ENCODE peak calls at places on chromosomes 5 and 9, in five cellular contexts. T is sigmoid colon, V is IMR-90, X is endothelial cell of umbilical vein, Y is body of pancreas. O is an unnamed sample.

GRCh38 chr5:66864240-66864884 is 268.2 kb downstream of the MAST4 start:
- DNase-seq in T (no peak), V (peak; percentile 47), X (peak; percentile 86), Y (peak; percentile 13), O (peak; percentile 42)

GRCh38 chr5:177309351-177310191 is 2.1 kb downstream of the MXD3 start:
- DNase-seq in T (peak; percentile 83), V (peak; percentile 65), X (peak; percentile 73), Y (peak; percentile 69), O (peak; percentile 86)

GRCh38 chr9:115969096-115969495 is 184.5 kb upstream of the PAPPA start:
- DNase-seq in T (no peak), V (no peak), X (no peak), Y (no peak), O (no peak)

GRCh38 chr5:36173426-36173825 is 21.5 kb downstream of the SKP2 start:
- DNase-seq in T (no peak), V (no peak), X (no peak), Y (no peak), O (no peak)

GRCh38 chr9:133788819-133789733 is 50.9 kb upstream of the SARDH start:
- DNase-seq in T (no peak), V (no peak), X (peak; percentile 77), Y (no peak), O (no peak)

GRCh38 chr5:14039063-14039462 is 94.6 kb upstream of the DNAH5 start:
- DNase-seq in T (no peak), V (peak; percentile 51), X (peak; percentile 80), Y (no peak), O (no peak)

GRCh38 chr9:133732351-133733073 is 5.6 kb downstream of the SARDH start:
- DNase-seq in T (peak; percentile 51), V (no peak), X (no peak), Y (peak; percentile 6), O (no peak)

GRCh38 chr5:31771045-31771444 is 132.1 kb downstream of the PDZD2 start:
- DNase-seq in T (no peak), V (no peak), X (no peak), Y (no peak), O (no peak)

GRCh38 chr5:173963107-173963506 is 25.9 kb upstream of the C5orf47 start:
- DNase-seq in T (no peak), V (peak; percentile 75), X (no peak), Y (no peak), O (no peak)

GRCh38 chr5:168578006-168578405 is 1.2 kb downstream of the PANK3 start:
- DNase-seq in T (no peak), V (peak; percentile 37), X (peak; percentile 28), Y (no peak), O (peak; percentile 55)

GRCh38 chr5:156396063-156396829 is 69.3 kb downstream of the SGCD start:
- DNase-seq in T (no peak), V (peak; percentile 27), X (no peak), Y (no peak), O (no peak)

GRCh38 chr9:113652355-113653152 is 189.0 kb downstream of the RGS3 start:
- DNase-seq in T (peak; percentile 36), V (no peak), X (no peak), Y (no peak), O (no peak)

GRCh38 chr9:13480688-13481087 is 201.2 kb upstream of the MPDZ start:
- DNase-seq in T (no peak), V (no peak), X (no peak), Y (no peak), O (no peak)

GRCh38 chr5:95403996-95404395 is 12.8 kb downstream of the FAM81B start:
- DNase-seq in T (no peak), V (no peak), X (no peak), Y (no peak), O (no peak)

GRCh38 chr9:73006986-73007385 is 54.1 kb upstream of the ALDH1A1 start:
- DNase-seq in T (no peak), V (no peak), X (peak; percentile 50), Y (no peak), O (no peak)

GRCh38 chr9:77981907-77982306 is 49.7 kb downstream of the GNAQ start:
- DNase-seq in T (no peak), V (no peak), X (no peak), Y (no peak), O (no peak)

GRCh38 chr5:74016373-74016772 is 390.4 kb downstream of the ARHGEF28 start:
- DNase-seq in T (no peak), V (no peak), X (no peak), Y (no peak), O (peak; percentile 7)

GRCh38 chr9:87673446-87674109 is 52.3 kb upstream of the CTSL start:
- DNase-seq in T (no peak), V (no peak), X (no peak), Y (peak; percentile 64), O (peak; percentile 29)

GRCh38 chr9:123418052-123418430 is 62.0 kb downstream of the CRB2 start:
- DNase-seq in T (peak; percentile 48), V (no peak), X (no peak), Y (no peak), O (no peak)

GRCh38 chr5:176133289-176133870 is 104.8 kb upstream of the SIMC1 start:
- DNase-seq in T (no peak), V (no peak), X (no peak), Y (no peak), O (no peak)

GRCh38 chr5:116531635-116532034 is 43.0 kb downstream of the SEMA6A start:
- DNase-seq in T (no peak), V (no peak), X (no peak), Y (no peak), O (no peak)

GRCh38 chr9:129936222-129936621 is 101.0 kb downstream of the USP20 start:
- DNase-seq in T (no peak), V (no peak), X (no peak), Y (no peak), O (no peak)

GRCh38 chr5:127757576-127757975 is 54.4 kb downstream of the CCDC192 start:
- DNase-seq in T (no peak), V (peak; percentile 65), X (peak; percentile 83), Y (peak; percentile 46), O (peak; percentile 3)

GRCh38 chr9:23825143-23825531 is 903 bp downstream of the ELAVL2 start:
- DNase-seq in T (no peak), V (no peak), X (no peak), Y (no peak), O (peak; percentile 86)

GRCh38 chr9:12817702-12818101 is 42.9 kb downstream of the LURAP1L start:
- DNase-seq in T (peak; percentile 71), V (peak; percentile 55), X (no peak), Y (peak; percentile 78), O (no peak)

GRCh38 chr5:5353681-5354080 is 68.8 kb upstream of the ICE1 start:
- DNase-seq in T (no peak), V (no peak), X (no peak), Y (no peak), O (no peak)

GRCh38 chr5:43020294-43020711 is 19.8 kb downstream of the ANXA2R start:
- DNase-seq in T (no peak), V (peak; percentile 59), X (no peak), Y (no peak), O (peak; percentile 75)

GRCh38 chr5:160467555-160468418 is 46.1 kb downstream of the PTTG1 start:
- DNase-seq in T (peak; percentile 81), V (peak; percentile 87), X (peak; percentile 89), Y (peak; percentile 83), O (peak; percentile 35)

GRCh38 chr5:81782811-81783210 is 31.9 kb upstream of the SSBP2 start:
- DNase-seq in T (no peak), V (peak; percentile 60), X (no peak), Y (no peak), O (peak; percentile 56)

DNA sequence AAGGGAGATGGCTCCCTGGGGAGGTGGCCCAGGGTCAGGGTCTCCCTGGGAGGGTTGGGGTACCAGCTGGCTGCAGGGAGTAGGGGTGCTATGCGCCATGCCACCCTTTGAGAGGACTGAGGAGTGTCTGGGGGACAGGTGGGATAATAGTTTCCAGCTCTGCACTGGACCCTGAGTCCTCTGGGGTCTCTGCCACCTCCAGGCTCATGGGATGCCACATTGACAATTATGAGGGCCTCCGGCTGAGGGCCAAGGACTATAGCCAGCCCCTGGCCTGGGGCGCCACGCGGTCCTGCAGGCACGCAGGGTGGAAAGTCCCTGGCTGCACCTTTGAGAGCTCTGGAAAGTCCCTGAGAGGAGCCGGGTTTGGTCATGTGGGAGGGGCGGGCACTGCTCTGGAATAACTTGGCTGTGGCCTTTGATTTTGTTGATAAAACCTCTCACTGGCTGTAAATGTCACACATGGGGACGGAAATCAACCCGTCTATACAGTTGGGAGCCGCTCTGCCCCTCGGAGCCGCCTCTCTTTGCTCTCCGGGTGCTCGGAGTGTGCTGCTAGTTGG is 16.0 kb downstream of the TRAF2 start:
- DNase-seq in T (peak; percentile 78), V (peak; percentile 86), X (peak; percentile 66), Y (peak; percentile 89), O (no peak)
- TF ChIP-seq POLR2A in T (peak; percentile 42), V (no peak), X (no peak), Y (peak; percentile 22), O (no peak)

DNA sequence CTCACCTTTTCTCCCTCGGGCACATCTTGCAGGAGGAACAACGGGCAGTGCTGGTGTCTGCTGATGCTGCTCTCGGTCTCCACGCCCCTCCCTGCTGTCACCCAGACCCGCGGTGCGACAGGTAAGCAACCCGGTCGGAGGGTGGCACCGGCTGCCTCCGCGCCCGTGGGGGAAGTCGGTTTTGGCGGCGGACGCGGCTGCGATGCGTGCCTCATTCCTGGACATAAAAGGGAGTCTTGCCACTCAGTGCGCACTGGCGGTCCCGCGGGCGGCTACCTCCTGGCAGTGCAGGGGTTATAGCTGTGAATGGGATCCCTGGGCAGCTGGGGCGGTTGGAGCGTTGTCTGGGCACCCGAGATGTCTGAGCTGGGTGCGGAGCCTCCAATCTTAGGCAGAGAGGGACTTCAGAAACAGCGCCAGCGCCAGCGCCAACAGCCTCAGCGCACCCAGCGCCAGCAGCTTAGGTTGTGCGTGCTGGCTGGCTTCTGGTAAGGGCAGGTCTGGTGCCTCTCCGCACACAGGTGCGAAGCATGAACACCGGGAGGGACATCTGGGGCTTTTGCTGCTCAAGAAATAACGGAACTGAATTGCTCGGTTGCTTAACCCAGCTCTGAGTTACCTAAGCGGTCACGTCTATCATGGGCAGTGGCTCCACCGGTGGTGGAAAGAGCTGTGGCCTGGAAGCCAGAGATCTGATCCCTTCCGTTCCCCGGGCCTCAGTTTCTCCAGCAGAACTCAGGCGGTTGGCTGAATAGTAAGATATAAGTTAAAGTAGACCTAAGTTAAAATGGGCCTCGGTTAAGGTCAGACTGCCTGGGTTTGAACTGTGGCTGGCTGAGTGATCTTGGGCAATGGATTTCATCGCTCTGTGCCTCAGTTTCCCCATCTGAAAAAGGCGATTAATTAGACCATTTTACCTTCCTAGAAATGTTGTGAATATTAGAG is 695 bp downstream of the COL15A1 start:
- DNase-seq in T (peak; percentile 80), V (no peak), X (no peak), Y (peak; percentile 64), O (peak; percentile 77)
- TF ChIP-seq POLR2A in T (no peak), V (no peak), X (no peak), Y (no peak), O (no peak)

GRCh38 chr9:91117959-91118651 is 243.6 kb downstream of the AUH start:
- DNase-seq in T (peak; percentile 92), V (peak; percentile 82), X (peak; percentile 32), Y (peak; percentile 78), O (peak; percentile 6)
- TF ChIP-seq POLR2A in T (peak; percentile 34), V (no peak), X (no peak), Y (no peak), O (no peak)

GRCh38 chr5:134525687-134526482 is 415 bp downstream of the JADE2 start:
- DNase-seq in T (peak; percentile 91), V (peak; percentile 83), X (peak; percentile 76), Y (peak; percentile 82), O (peak; percentile 82)

GRCh38 chr5:134526483-134527155 is 1.1 kb downstream of the JADE2 start:
- DNase-seq in T (peak; percentile 91), V (no peak), X (peak; percentile 73), Y (peak; percentile 86), O (peak; percentile 79)

GRCh38 chr5:134524826-134525686 is at the start of gene JADE2:
- DNase-seq in T (peak; percentile 89), V (peak; percentile 68), X (peak; percentile 74), Y (peak; percentile 80), O (peak; percentile 83)

GRCh38 chr5:134523543-134524136 is 1.8 kb upstream of the JADE2 start:
- DNase-seq in T (no peak), V (no peak), X (no peak), Y (no peak), O (peak; percentile 14)

GRCh38 chr5:134524219-134524825 is 1.1 kb upstream of the JADE2 start:
- DNase-seq in T (peak; percentile 95), V (peak; percentile 63), X (peak; percentile 52), Y (peak; percentile 93), O (peak; percentile 72)
- TF ChIP-seq POLR2A in T (peak; percentile 78), V (no peak), X (no peak), Y (peak; percentile 86), O (peak; percentile 62)

O was measured in erythroblast.